ENCODE peak calls at places on chromosomes 3 and 15, in nine cellular contexts. P, W, O, X, U, Y, Q, K and Z are unnamed samples. For H3K4me1, the result is how much of the 10 kb centered on the place peaks cover.

GRCh38 chr3:126083913-126084514 is at the start of gene SLC41A3:
- DNase-seq in K (peak), X (peak), O (peak), W (peak), Y (peak), Q (peak), P (peak), U (peak), Z (peak)

GRCh38 chr3:112653881-112654300 is 12.9 kb upstream of the CCDC80 start:
- DNase-seq in K (no peak), Q (peak), W (peak), Y (no peak), O (peak), P (no peak), X (peak), U (peak), Z (no peak)

GRCh38 chr3:25594007-25594502 is 70.7 kb downstream of the TOP2B start:
- DNase-seq in X (peak), P (peak), Y (no peak), W (peak), U (peak), O (no peak), K (no peak), Q (no peak), Z (peak)

GRCh38 chr15:57890351-57890750 is 175.2 kb downstream of the ALDH1A2 start:
- DNase-seq in O (no peak), Q (no peak), U (peak), P (no peak), W (peak), X (peak), K (no peak), Y (no peak), Z (no peak)

GRCh38 chr3:143771258-143771657 is 77.0 kb downstream of the SLC9A9 start:
- DNase-seq in X (peak), U (no peak), K (no peak), O (no peak), P (no peak), Y (no peak), Q (no peak), W (no peak), Z (no peak)

GRCh38 chr3:10834951-10835350 is 18.9 kb downstream of the SLC6A11 start:
- DNase-seq in U (no peak), Q (no peak), Y (no peak), X (no peak), P (no peak), K (no peak), W (no peak), O (no peak), Z (no peak)

GRCh38 chr3:32888739-32889138 is 62.7 kb upstream of the CCR4 start:
- DNase-seq in W (no peak), O (no peak), X (no peak), P (no peak), Q (no peak), K (no peak), U (no peak), Y (no peak), Z (no peak)

GRCh38 chr3:34439796-34440195 is 641.4 kb downstream of the PDCD6IP start:
- DNase-seq in K (no peak), O (no peak), X (no peak), W (no peak), Y (no peak), U (no peak), P (no peak), Q (no peak), Z (no peak)

GRCh38 chr3:22585504-22585903 is 617.6 kb upstream of the UBE2E2 start:
- DNase-seq in Y (no peak), P (no peak), X (peak), Q (no peak), K (no peak), W (peak), U (no peak), O (no peak), Z (no peak)

GRCh38 chr15:82313446-82313845 is 35.8 kb downstream of the GOLGA6L10 start:
- DNase-seq in Q (no peak), P (no peak), X (no peak), W (no peak), U (no peak), O (no peak), K (no peak), Y (no peak), Z (no peak)

GRCh38 chr3:51796859-51797258 is 17.8 kb upstream of the IQCF6 start:
- DNase-seq in W (no peak), P (no peak), O (no peak), Y (no peak), K (no peak), Q (no peak), X (no peak), U (no peak), Z (no peak)

GRCh38 chr15:73927003-73927475 is 777 bp downstream of the LOXL1 start:
- DNase-seq in W (no peak), P (peak), Q (peak), K (no peak), X (no peak), O (no peak), U (peak), Y (peak), Z (peak)

GRCh38 chr15:25181290-25182097 is 226.7 kb downstream of the SNRPN start:
- DNase-seq in K (peak), X (no peak), U (no peak), O (peak), W (no peak), P (no peak), Q (no peak), Y (peak), Z (no peak)

GRCh38 chr3:45560270-45561020 is 34.1 kb upstream of the LIMD1 start:
- DNase-seq in P (no peak), W (no peak), Q (peak), X (no peak), K (peak), Y (peak), O (no peak), U (no peak), Z (no peak)

GRCh38 chr3:63818282-63819150 is 583 bp upstream of the C3orf49 start:
- DNase-seq in Y (peak), Q (peak), W (peak), U (peak), O (peak), P (peak), X (peak), K (no peak), Z (peak)

GRCh38 chr3:126321490-126321889 is 35.7 kb downstream of the KLF15 start:
- DNase-seq in Y (no peak), O (no peak), K (no peak), W (no peak), X (no peak), U (no peak), Q (no peak), P (no peak), Z (no peak)

GRCh38 chr3:147368561-147369151 is 37.7 kb downstream of the ZIC4 start:
- DNase-seq in Q (no peak), U (no peak), O (no peak), W (no peak), P (no peak), K (no peak), X (no peak), Y (no peak), Z (no peak)

GRCh38 chr3:132417695-132418520 is 606 bp downstream of the DNAJC13 start:
- DNase-seq in Y (peak), K (no peak), P (peak), W (peak), Q (peak), X (peak), U (peak), O (peak), Z (peak)

GRCh38 chr15:63495780-63496179 is 8.6 kb upstream of the USP3 start:
- DNase-seq in U (no peak), O (no peak), W (no peak), Q (no peak), Y (no peak), K (no peak), X (no peak), P (no peak), Z (no peak)

GRCh38 chr15:74995779-74996765 is 709 bp downstream of the SCAMP5 start:
- DNase-seq in U (no peak), W (no peak), P (peak), X (no peak), Y (peak), Q (peak), K (no peak), O (no peak), Z (no peak)

DNA sequence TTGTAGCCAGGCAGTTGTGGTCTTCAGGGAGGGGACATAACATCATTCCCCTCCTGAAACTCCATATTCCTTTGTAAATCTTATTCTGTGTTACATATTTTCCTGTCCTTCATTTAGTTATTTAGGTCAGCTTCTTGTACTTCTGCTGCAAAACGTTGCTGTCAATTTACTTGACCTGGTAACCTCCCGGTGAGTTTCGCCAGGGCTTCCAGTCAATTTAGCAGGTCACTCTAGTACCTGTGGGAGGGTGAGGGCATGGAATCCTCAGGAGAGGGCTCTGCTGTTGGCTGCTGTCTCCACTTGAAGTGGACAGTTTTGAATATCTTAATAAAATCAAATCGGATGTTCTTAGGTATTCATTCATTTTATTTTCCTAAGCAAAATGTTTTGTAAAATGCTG is 29.6 kb downstream of the FNDC3B start:
- DNase-seq in X (no peak), O (no peak), Y (no peak), U (no peak), W (no peak), K (no peak), P (no peak), Q (no peak), Z (no peak)
- H3K4me1 ChIP-seq in X (under half), O (under half), Y (under half), U (under half), W (under half), K (under half), P (half or more), Q (half or more), Z (under half)

GRCh38 chr3:37886395-37886794 is 24.7 kb downstream of the CTDSPL start:
- DNase-seq in O (no peak), K (no peak), W (no peak), U (no peak), Q (no peak), P (no peak), X (no peak), Y (no peak), Z (no peak)
- H3K4me1 ChIP-seq in O (under half), K (half or more), W (under half), U (under half), Q (half or more), P (under half), X (under half), Y (under half), Z (under half)

GRCh38 chr3:16508591-16508995 is 4.9 kb downstream of the RFTN1 start:
- DNase-seq in X (peak), K (no peak), O (no peak), U (no peak), Q (no peak), Y (no peak), W (peak), P (no peak), Z (no peak)
- H3K4me1 ChIP-seq in X (under half), K (under half), O (under half), U (under half), Q (half or more), Y (under half), W (under half), P (under half), Z (under half)

GRCh38 chr3:172180473-172180872 is 141.1 kb downstream of the FNDC3B start:
- DNase-seq in O (no peak), Q (no peak), Y (no peak), X (no peak), P (no peak), U (no peak), W (no peak), K (no peak), Z (no peak)
- H3K4me1 ChIP-seq in O (under half), Q (half or more), Y (under half), X (under half), P (under half), U (under half), W (under half), K (under half), Z (under half)

GRCh38 chr3:198107840-198108734 is 148.1 kb downstream of the LMLN start:
- DNase-seq in W (no peak), Y (no peak), P (no peak), X (peak), K (no peak), Q (no peak), O (no peak), U (no peak), Z (peak)

GRCh38 chr3:198112031-198112430 is 152.0 kb downstream of the LMLN start:
- DNase-seq in Q (no peak), X (no peak), K (no peak), W (no peak), Y (no peak), U (no peak), O (no peak), P (no peak), Z (no peak)

GRCh38 chr3:198109883-198110282 is 149.9 kb downstream of the LMLN start:
- DNase-seq in U (no peak), Y (no peak), K (no peak), X (no peak), Q (no peak), W (no peak), P (no peak), O (no peak), Z (peak)

GRCh38 chr3:198106265-198106664 is 146.2 kb downstream of the LMLN start:
- DNase-seq in X (no peak), U (no peak), O (no peak), Q (no peak), W (no peak), Y (no peak), K (no peak), P (no peak), Z (no peak)

GRCh38 chr3:198108756-198109155 is 148.7 kb downstream of the LMLN start:
- DNase-seq in P (no peak), X (no peak), U (no peak), Q (no peak), O (no peak), Y (no peak), K (no peak), W (no peak), Z (peak)
- H3K4me1 ChIP-seq in P (under half), X (under half), U (under half), Q (under half), O (under half), Y (under half), K (under half), W (under half), Z (under half)